ENCODE peak calls at places on chromosomes 11 and 22, in eight cellular contexts. O, S, P, H, U, R, K and M are unnamed samples. For H3K27me3, the result is how much of the 10 kb centered on the place peaks cover.

GRCh38 chr22:19634576-19634975 is 79.7 kb upstream of the SEPTIN5 start:
- DNase-seq in U (no peak), R (no peak), O (no peak), P (no peak), H (no peak), S (no peak), K (no peak), M (no peak)

GRCh38 chr11:95700471-95700817 is 89.1 kb downstream of the FAM76B start:
- DNase-seq in H (no peak), K (no peak), O (no peak), U (no peak), R (no peak), P (no peak), S (no peak), M (no peak)

GRCh38 chr11:60862171-60862570 is 5.2 kb upstream of the ZP1 start:
- DNase-seq in P (no peak), O (no peak), S (no peak), R (no peak), K (peak), H (no peak), U (no peak), M (no peak)

GRCh38 chr22:46036558-46037408 is 59.8 kb upstream of the WNT7B start:
- DNase-seq in H (no peak), K (peak), P (peak), U (peak), S (peak), O (no peak), R (no peak), M (peak)

GRCh38 chr22:47281126-47282106 is 519.0 kb downstream of the TBC1D22A start:
- DNase-seq in H (peak), R (no peak), S (no peak), O (no peak), P (no peak), U (no peak), K (no peak), M (no peak)

GRCh38 chr22:30223303-30223702 is 23.3 kb downstream of the LIF start:
- DNase-seq in K (no peak), P (no peak), R (no peak), U (no peak), O (no peak), H (no peak), S (no peak), M (no peak)

GRCh38 chr11:9459573-9460321 is 1.1 kb upstream of the ZNF143 start:
- DNase-seq in U (peak), R (peak), S (peak), O (peak), H (peak), P (peak), K (peak), M (no peak)

GRCh38 chr11:106442032-106442431 is 364.6 kb downstream of the AASDHPPT start:
- DNase-seq in H (no peak), K (no peak), P (no peak), O (no peak), U (no peak), R (no peak), S (no peak), M (no peak)

GRCh38 chr22:39360674-39361413 is 11.1 kb downstream of the SYNGR1 start:
- DNase-seq in H (no peak), O (no peak), R (no peak), S (no peak), P (peak), K (peak), U (no peak), M (no peak)

DNA sequence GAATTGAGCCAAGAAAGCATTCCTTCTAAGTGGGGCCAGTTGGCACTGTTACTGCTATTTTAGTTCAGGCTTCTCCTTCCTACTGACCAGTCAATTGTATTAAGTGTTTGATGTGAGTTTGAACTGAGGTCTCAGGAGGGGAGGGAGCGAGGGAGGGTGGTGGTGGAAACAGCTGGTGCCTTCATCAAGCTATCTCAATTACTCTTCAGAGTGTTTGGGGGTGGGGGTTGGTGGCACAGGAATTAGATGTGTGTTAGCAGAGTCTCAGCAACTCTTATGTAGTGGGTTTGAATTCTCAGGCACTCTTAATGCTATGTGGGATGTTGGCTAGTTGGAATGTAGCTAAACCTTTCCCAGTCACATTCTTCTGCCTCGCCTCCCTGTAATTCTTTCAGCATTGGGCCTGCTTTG is 14.5 kb downstream of the CTNND1 start:
- DNase-seq in R (no peak), S (no peak), O (peak), P (no peak), U (no peak), K (peak), H (peak), M (no peak)
- H3K4me3 ChIP-seq in R (no peak), S (no peak), O (no peak), P (no peak), U (no peak), K (no peak), H (peak), M (no peak)

DNA sequence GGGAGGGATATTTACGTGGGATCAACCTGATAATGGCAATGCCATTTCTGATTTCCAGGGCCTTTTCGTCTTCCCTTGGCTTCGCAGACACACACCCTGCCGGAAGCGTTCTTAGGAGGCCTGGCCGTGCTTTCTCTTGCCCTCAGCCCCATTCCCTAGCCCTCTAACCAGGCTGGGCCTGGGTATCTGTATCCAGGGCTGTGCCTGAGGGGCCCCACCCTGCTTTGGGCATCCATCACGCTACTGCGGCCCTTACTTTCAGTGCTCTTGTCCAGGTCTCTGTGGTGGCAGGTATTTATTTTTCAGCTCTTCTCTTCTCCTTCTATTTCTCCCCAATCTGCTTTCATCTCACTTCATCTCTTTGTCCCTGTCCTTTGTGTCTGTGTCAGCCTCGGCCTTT is 105.0 kb downstream of the ZBTB16 start:
- DNase-seq in U (no peak), H (no peak), O (no peak), S (no peak), K (no peak), P (no peak), R (no peak), M (no peak)
- H3K27me3 ChIP-seq in U (under half), H (under half), O (half or more), S (under half), K (under half), P (under half), R (under half), M (under half)

DNA sequence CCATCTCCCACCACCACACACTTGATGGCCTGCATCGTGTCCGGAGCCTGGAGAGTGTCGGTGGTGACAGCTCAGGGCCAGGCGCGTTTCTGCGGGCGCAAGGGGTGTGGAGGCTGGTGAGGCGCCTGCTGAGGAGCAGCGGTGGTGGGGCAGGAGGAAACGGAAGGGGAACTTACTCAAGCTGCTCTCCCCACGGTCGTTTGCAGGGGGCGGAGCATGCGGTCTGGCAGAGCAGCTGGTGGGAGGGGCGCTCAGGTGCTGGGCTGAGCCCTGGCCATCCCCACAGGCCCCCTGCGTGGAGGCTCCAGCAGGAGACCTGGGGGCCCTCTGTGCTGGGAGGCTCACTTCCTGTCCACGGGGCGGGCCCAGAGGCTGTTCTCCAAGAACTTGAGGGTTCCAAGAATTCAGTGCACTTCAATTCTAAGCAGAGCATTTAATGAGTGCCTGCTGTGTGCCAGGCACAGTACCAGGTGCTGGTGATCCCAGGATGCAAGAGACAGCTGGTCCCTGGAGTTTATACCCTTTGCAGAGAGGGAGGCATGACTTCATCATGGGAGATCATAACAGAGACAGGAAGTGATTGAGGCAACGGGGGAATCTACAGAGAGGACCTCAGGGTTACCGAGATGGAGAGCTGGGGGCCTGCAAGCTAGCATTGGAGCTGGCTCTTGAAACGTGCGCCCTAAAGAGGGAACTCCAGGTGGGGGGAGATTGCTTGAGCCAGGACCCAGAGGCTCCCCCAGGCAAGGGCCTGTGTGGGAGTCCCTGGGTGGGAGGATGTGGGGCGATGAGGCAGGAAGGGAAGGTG is at the start of gene RAC2:
- DNase-seq in R (peak), P (peak), H (no peak), K (peak), S (peak), U (peak), O (no peak), M (peak)
- H3K4me3 ChIP-seq in R (peak), P (peak), H (no peak), K (no peak), S (peak), U (peak), O (peak), M (peak)

GRCh38 chr11:126746443-126746842 is 254.1 kb downstream of the KIRREL3 start:
- DNase-seq in O (no peak), K (no peak), H (no peak), P (no peak), R (no peak), S (no peak), U (no peak), M (no peak)
- H3K27me3 ChIP-seq in O (under half), K (under half), H (under half), P (under half), R (under half), S (under half), U (under half), M (under half)

GRCh38 chr11:124863137-124863825 is 2.0 kb upstream of the ROBO3 start:
- DNase-seq in P (no peak), O (no peak), H (no peak), K (peak), U (no peak), R (peak), S (no peak), M (no peak)
- H3K4me3 ChIP-seq in P (peak), O (no peak), H (no peak), K (peak), U (no peak), R (peak), S (no peak), M (no peak)

DNA sequence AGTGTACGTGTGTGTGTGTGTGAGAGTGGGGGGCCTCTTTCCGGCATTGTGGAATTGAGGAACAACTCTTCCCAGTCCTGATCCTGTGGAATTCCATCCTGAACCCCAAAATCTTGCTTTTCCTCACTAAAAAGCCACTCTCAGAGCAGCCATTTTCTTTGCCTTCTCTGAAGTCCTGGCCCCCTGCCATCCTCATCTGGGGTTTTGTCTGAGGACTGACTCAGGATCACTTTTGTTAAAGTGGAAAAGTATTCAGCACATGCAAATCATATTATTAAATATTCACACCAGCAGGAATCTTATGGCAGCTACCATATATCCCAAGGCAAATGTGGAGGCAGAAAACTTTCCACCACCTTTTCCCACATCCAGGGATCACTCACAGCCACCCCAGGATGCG is 3.7 kb downstream of the SCN4B start:
- DNase-seq in K (no peak), R (no peak), O (no peak), U (no peak), P (no peak), H (no peak), S (no peak), M (no peak)
- H3K27me3 ChIP-seq in K (under half), R (under half), O (under half), U (half or more), P (under half), H (under half), S (under half), M (under half)

GRCh38 chr11:121586727-121587126 is 134.0 kb upstream of the SORL1-AS1 start:
- DNase-seq in H (no peak), S (no peak), O (no peak), U (peak), R (no peak), K (no peak), P (no peak), M (no peak)
- H3K4me3 ChIP-seq in H (no peak), S (no peak), O (no peak), U (no peak), R (no peak), K (no peak), P (no peak), M (no peak)

DNA sequence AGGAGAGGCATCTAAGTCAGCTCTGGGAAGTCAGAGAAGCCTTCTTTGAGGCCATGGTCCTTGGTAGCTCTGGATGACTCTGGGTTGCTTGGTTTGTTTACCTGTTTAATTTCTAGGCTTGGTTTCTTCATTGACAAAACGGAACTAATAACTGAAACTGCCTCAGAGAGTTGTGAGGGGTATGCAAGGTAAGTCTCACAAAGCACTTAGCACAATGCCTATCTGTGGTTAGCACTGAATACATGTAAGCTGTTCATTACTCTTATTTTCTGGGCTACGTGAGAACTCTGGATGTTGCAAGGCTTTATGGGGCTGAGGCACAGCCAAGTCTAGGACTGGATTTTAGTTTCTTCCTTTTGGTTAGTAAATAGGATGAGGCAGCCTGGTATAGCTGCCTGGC is 225.8 kb upstream of the NCAM1 start:
- DNase-seq in U (no peak), P (no peak), S (no peak), K (no peak), H (no peak), R (no peak), O (no peak), M (no peak)
- H3K27me3 ChIP-seq in U (under half), P (under half), S (under half), K (under half), H (under half), R (under half), O (under half), M (under half)

DNA sequence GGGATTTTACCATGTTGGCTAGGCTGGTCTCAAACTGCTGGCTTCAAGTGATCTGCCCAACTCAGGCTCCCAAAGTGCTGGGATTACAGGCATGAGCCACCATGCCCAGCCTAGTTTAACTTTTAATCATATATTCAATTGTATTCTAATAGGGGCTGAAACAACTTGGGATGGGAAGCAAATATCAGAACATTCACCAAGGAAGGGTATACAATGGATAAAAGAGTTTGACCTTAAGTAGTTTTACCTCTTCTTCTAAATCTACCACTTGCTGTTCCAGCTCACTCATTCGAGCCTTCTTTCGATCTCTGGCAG is 1.6 kb downstream of the XBP1 start:
- DNase-seq in P (no peak), R (no peak), S (no peak), H (no peak), K (no peak), O (no peak), U (no peak), M (no peak)
- H3K4me3 ChIP-seq in P (peak), R (peak), S (peak), H (peak), K (peak), O (peak), U (no peak), M (peak)